ENCODE peak calls at places on chromosomes 1 and 21, in seven cellular contexts. R, C, P, L, Y, G and E are unnamed samples.

GRCh38 chr1:31535561-31535960 is 40.8 kb upstream of the TINAGL1 start:
- DNase-seq in R (no peak), C (no peak), P (peak), L (no peak), Y (no peak), G (no peak), E (no peak)

GRCh38 chr1:85342177-85342576 is 65.7 kb upstream of the BCL10 start:
- DNase-seq in R (no peak), C (no peak), P (peak), L (no peak), Y (peak), G (no peak), E (no peak)

GRCh38 chr1:225851810-225852209 is 30.4 kb downstream of the TMEM63A start:
- DNase-seq in R (no peak), C (no peak), P (no peak), L (no peak), Y (no peak), G (peak), E (no peak)

GRCh38 chr1:12142141-12142823 is 24.5 kb upstream of the TNFRSF1B start:
- DNase-seq in R (no peak), C (no peak), P (no peak), L (no peak), Y (no peak), G (no peak), E (no peak)

GRCh38 chr1:202643397-202644218 is 66.6 kb downstream of the SYT2 start:
- DNase-seq in R (no peak), C (peak), P (no peak), L (no peak), Y (no peak), G (no peak), E (no peak)

GRCh38 chr1:12615916-12616708 is 1.9 kb downstream of the DHRS3 start:
- DNase-seq in R (peak), C (no peak), P (peak), L (no peak), Y (peak), G (no peak), E (peak)

GRCh38 chr1:46903481-46903880 is 37.8 kb downstream of the CYP4A11 start:
- DNase-seq in R (no peak), C (no peak), P (peak), L (no peak), Y (no peak), G (no peak), E (no peak)

GRCh38 chr1:243598433-243598832 is 251.6 kb downstream of the AKT3 start:
- DNase-seq in R (no peak), C (no peak), P (peak), L (no peak), Y (peak), G (no peak), E (no peak)

GRCh38 chr1:100277866-100278265 is 11.8 kb downstream of the RTCA start:
- DNase-seq in R (no peak), C (no peak), P (no peak), L (no peak), Y (peak), G (no peak), E (no peak)

GRCh38 chr1:30907641-30908445 is 715 bp downstream of the SDC3 start:
- DNase-seq in R (no peak), C (no peak), P (no peak), L (no peak), Y (no peak), G (no peak), E (no peak)

GRCh38 chr1:7912743-7913557 is 27.7 kb downstream of the TNFRSF9 start:
- DNase-seq in R (no peak), C (no peak), P (no peak), L (no peak), Y (no peak), G (no peak), E (no peak)

GRCh38 chr1:18322353-18323032 is 158.2 kb upstream of the KLHDC7A start:
- DNase-seq in R (no peak), C (peak), P (peak), L (no peak), Y (no peak), G (peak), E (peak)
- TF ChIP-seq CTCF in R (no peak), C (peak), P (peak), L (peak), Y (no peak), G (peak), E (peak)

DNA sequence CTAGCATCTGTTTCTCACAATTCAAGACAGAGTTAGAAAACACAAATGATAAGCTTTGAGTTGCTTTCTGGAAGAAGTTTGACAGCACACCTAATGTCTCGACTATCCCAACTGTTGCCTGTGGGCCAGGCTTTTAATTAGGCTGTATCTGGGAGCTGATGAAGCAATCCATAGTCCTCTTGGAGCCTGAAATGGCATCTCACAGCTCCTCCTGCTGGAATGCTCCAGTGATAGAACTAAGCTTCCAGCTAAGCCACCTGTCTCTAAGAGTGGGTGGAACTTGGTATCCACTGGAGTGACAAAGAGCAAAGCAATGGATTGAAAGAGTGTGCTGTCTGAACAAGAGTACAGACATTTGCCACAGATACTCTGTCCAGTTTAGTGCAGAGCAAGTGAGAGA is 605.3 kb upstream of the NR5A2 start:
- DNase-seq in R (no peak), C (no peak), P (peak), L (no peak), Y (peak), G (no peak), E (peak)
- TF ChIP-seq CTCF in R (no peak), C (no peak), P (peak), L (no peak), Y (peak), G (peak), E (no peak)

DNA sequence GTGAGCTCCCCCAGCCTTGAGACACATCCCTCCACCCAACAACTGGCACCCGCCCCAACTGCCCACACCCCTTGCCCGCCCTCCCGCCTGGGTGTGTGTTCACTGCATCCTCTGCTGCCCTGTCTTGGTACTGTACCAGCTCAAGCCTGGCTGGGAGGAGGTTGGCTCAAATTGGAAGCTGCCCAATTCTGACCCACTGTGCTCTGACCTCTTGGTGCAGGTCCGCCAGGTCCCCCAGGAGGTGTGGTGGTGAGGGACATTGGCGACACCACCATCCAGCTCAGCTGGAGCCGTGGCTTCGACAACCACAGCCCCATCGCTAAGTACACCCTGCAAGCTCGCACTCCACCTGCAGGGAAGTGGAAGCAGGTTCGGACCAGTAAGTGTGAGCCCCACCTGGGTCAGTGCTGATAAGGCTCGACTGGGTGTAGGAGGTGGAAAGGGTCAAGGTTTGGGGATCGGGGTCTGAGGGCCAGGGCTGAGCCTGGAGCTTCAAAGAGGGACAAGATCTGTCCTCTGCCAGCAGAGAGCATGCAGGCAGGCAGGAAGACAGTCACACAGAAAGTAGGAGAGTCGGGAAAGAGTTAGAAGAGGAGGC is 17.9 kb downstream of the TMEM81 start:
- DNase-seq in R (no peak), C (no peak), P (peak), L (no peak), Y (peak), G (no peak), E (no peak)
- TF ChIP-seq CTCF in R (no peak), C (no peak), P (peak), L (no peak), Y (peak), G (no peak), E (no peak)

DNA sequence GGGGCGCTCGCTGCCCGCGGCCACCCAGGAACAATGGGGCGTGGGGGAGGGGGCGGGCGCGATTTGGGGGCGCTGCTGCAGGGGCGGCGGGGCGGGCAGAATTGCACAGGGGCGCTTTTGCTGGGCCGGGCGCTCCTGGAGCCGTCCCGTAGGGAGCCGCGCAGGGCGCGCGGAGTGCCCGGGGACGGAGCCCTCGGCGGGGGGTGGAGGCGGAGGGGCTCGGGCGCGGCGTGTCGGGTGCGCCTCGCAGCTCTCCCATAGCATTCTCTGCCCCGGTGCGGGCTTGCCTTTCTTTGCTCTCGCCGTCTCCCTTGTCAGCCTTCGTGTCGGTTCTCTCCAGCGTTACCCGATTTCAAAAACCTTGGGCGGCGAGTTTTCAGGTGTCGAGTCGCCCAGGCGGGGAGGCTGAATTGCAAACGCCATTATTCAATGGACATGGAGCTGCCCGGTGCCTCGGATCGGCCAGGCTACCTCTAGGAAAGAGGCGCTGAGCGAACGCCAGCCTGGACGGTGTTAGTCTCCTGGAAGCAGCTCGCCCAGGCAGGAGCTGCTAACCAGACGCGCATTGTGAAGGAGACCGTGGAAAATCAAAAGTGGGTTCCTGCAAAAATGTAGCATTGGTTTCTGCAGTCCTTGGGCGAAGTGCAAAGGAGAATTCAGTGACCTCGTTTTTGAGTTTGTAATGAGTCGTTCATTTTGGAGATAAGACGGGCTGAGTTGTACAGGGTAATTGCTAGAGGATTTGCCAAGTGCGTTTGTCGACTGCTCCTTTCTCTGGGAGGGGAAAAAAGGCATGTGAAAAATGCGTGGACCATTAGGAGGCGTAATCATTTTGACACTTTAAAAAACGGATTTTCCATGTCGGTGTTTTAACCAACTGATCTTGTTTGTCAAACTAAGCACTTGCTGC is 626 bp downstream of the CXADR start:
- DNase-seq in R (peak), C (peak), P (peak), L (no peak), Y (peak), G (peak), E (peak)
- TF ChIP-seq CTCF in R (no peak), C (no peak), P (peak), L (peak), Y (no peak), G (no peak), E (no peak)

GRCh38 chr1:115466433-115466832 is 128.4 kb upstream of the NGF start:
- DNase-seq in R (no peak), C (no peak), P (no peak), L (no peak), Y (no peak), G (no peak), E (peak)
- TF ChIP-seq CTCF in R (no peak), C (no peak), P (peak), L (peak), Y (peak), G (no peak), E (no peak)

DNA sequence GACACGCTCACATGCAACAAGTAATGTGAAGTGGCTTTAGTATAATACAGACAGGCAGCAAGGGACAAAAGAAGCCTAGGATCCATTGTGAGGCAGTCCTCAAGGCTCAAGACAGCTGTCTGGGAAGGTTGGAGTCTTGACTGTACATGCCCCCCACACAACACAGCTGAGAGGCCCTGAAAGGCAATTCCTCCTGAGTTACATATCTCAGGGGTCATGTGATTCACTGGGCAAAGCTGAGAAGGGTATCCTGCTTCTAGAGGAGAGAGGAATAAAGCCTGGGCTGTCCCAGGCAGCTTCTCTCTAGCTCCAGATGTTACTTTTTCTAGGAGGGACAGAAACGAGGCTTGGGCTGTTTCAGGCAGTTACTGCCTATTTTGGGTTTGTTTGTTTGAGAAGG is 39.8 kb upstream of the CD1D start:
- DNase-seq in R (no peak), C (no peak), P (no peak), L (no peak), Y (no peak), G (no peak), E (no peak)
- TF ChIP-seq CTCF in R (no peak), C (no peak), P (no peak), L (no peak), Y (no peak), G (no peak), E (no peak)

GRCh38 chr1:70115315-70115714 is 90.1 kb downstream of the LRRC40 start:
- DNase-seq in R (no peak), C (no peak), P (no peak), L (no peak), Y (no peak), G (no peak), E (no peak)

GRCh38 chr1:70112838-70113237 is 92.5 kb downstream of the LRRC40 start:
- DNase-seq in R (no peak), C (no peak), P (no peak), L (no peak), Y (no peak), G (no peak), E (no peak)
- TF ChIP-seq CTCF in R (no peak), C (no peak), P (peak), L (no peak), Y (no peak), G (peak), E (no peak)

GRCh38 chr1:185559684-185560310 is 174.4 kb upstream of the HMCN1 start:
- DNase-seq in R (peak), C (no peak), P (peak), L (no peak), Y (peak), G (peak), E (peak)
- TF ChIP-seq CTCF in R (no peak), C (no peak), P (peak), L (peak), Y (peak), G (peak), E (no peak)